ENCODE peak calls at places on chromosomes 12 and 14, in four cellular contexts. Z is A549, K is GM12878, V is ovary. U is an unnamed sample.
A peak's percentile ranks its signal among the peaks of the same experiment; 100 is the strongest.

GRCh38 chr14:53127832-53128231 is 25.3 kb downstream of the DDHD1 start:
- DNase-seq in Z (no peak), K (no peak), V (no peak), U (no peak)

GRCh38 chr12:6769681-6770080 is 2.6 kb upstream of the LAG3 start:
- DNase-seq in Z (no peak), K (no peak), V (no peak), U (no peak)

GRCh38 chr12:24937553-24938244 is 11.2 kb downstream of the BCAT1 start:
- DNase-seq in Z (no peak), K (no peak), V (no peak), U (no peak)

GRCh38 chr12:119006749-119007148 is 25.4 kb downstream of the SRRM4 start:
- DNase-seq in Z (no peak), K (no peak), V (no peak), U (no peak)

GRCh38 chr12:54701940-54702592 is 53.9 kb upstream of the DCD start:
- DNase-seq in Z (peak; percentile 34), K (no peak), V (no peak), U (no peak)

GRCh38 chr14:31261859-31262739 is 54.5 kb upstream of the HECTD1 start:
- DNase-seq in Z (no peak), K (peak; percentile 37), V (no peak), U (no peak)

GRCh38 chr14:100855256-100855930 is 29.5 kb downstream of the MEG3 start:
- DNase-seq in Z (no peak), K (no peak), V (peak; percentile 38), U (no peak)

GRCh38 chr12:52181757-52182156 is 10.1 kb downstream of the KRT80 start:
- DNase-seq in Z (no peak), K (no peak), V (no peak), U (no peak)

GRCh38 chr12:74906224-74906623 is 303.4 kb downstream of the KCNC2 start:
- DNase-seq in Z (no peak), K (no peak), V (no peak), U (no peak)

GRCh38 chr12:95498968-95499367 is 25.0 kb downstream of the METAP2 start:
- DNase-seq in Z (no peak), K (no peak), V (no peak), U (no peak)

GRCh38 chr12:30308010-30308717 is 387.5 kb downstream of the IPO8 start:
- DNase-seq in Z (no peak), K (no peak), V (no peak), U (no peak)

GRCh38 chr14:48140804-48141203 is 465.4 kb upstream of the MDGA2 start:
- DNase-seq in Z (no peak), K (no peak), V (no peak), U (no peak)

GRCh38 chr12:20044836-20045235 is 323.5 kb upstream of the PDE3A start:
- DNase-seq in Z (no peak), K (no peak), V (no peak), U (no peak)

GRCh38 chr14:104229621-104230041 is 91.2 kb downstream of the KIF26A start:
- DNase-seq in Z (no peak), K (no peak), V (no peak), U (peak; percentile 76)

GRCh38 chr12:110885152-110885840 is 35.1 kb downstream of the MYL2 start:
- DNase-seq in Z (no peak), K (no peak), V (no peak), U (no peak)

GRCh38 chr14:68677901-68678300 is 115.0 kb downstream of the ZFP36L1 start:
- DNase-seq in Z (no peak), K (no peak), V (no peak), U (no peak)

GRCh38 chr12:80590085-80590484 is 117.3 kb upstream of the MYF6 start:
- DNase-seq in Z (no peak), K (no peak), V (no peak), U (no peak)

GRCh38 chr14:52325126-52325525 is 11.0 kb downstream of the PTGER2 start:
- DNase-seq in Z (no peak), K (peak; percentile 92), V (no peak), U (no peak)

GRCh38 chr12:49622501-49623141 is 740 bp upstream of the PRPF40B start:
- DNase-seq in Z (peak; percentile 60), K (peak; percentile 55), V (peak; percentile 57), U (peak; percentile 47)

GRCh38 chr12:45125997-45126396 is 75.1 kb upstream of the DBX2 start:
- DNase-seq in Z (no peak), K (no peak), V (no peak), U (no peak)

GRCh38 chr14:91290986-91291385 is 46.5 kb upstream of the GPR68 start:
- DNase-seq in Z (no peak), K (no peak), V (no peak), U (no peak)

GRCh38 chr14:62443796-62444195 is 601.5 kb downstream of the KCNH5 start:
- DNase-seq in Z (no peak), K (no peak), V (no peak), U (no peak)

GRCh38 chr12:80598004-80598606 is 109.3 kb upstream of the MYF6 start:
- DNase-seq in Z (no peak), K (no peak), V (no peak), U (no peak)

GRCh38 chr14:76129851-76130576 is 21.7 kb upstream of the GPATCH2L start:
- DNase-seq in Z (no peak), K (no peak), V (no peak), U (no peak)

GRCh38 chr12:58795825-58796224 is 124.5 kb downstream of the LRIG3 start:
- DNase-seq in Z (no peak), K (no peak), V (no peak), U (no peak)

GRCh38 chr14:38556321-38556720 is 300.4 kb upstream of the CLEC14A start:
- DNase-seq in Z (no peak), K (no peak), V (no peak), U (no peak)

GRCh38 chr14:38549549-38549948 is 293.7 kb upstream of the CLEC14A start:
- DNase-seq in Z (no peak), K (no peak), V (no peak), U (no peak)

GRCh38 chr14:38554046-38554445 is 298.2 kb upstream of the CLEC14A start:
- DNase-seq in Z (no peak), K (no peak), V (no peak), U (no peak)

GRCh38 chr14:38548091-38548490 is 292.2 kb upstream of the CLEC14A start:
- DNase-seq in Z (no peak), K (no peak), V (no peak), U (no peak)

DNA sequence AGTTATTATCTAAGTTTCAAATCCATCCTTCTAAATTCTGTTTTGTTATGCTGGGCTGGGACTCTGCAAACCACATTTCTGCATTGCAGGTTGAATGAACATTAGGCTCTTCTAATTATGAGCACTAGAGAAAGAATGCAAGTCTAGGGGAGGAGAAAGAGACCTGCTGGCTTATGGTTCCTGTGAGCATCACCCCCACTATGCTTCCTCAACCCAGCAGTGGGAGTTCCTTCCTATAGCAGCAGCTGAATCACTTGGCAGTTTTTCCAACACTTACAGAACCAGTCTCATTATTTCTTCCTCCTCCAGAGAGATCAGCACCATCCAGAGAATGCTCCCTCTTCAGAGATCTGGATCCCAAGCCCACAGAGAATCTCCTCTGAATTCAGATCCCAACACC is 297.7 kb upstream of the CLEC14A start:
- DNase-seq in Z (no peak), K (no peak), V (no peak), U (no peak)
- H3K4me3 ChIP-seq in Z (no peak overlapping the region), K (no peak overlapping the region), V (no peak overlapping the region), U (no peak overlapping the region)

GRCh38 chr12:16437926-16438325 is 90.5 kb downstream of the MGST1 start:
- DNase-seq in Z (no peak), K (no peak), V (no peak), U (no peak)
- TF ChIP-seq EP300 in Z (no peak), K (no peak), V (no peak), U (no peak)

DNA sequence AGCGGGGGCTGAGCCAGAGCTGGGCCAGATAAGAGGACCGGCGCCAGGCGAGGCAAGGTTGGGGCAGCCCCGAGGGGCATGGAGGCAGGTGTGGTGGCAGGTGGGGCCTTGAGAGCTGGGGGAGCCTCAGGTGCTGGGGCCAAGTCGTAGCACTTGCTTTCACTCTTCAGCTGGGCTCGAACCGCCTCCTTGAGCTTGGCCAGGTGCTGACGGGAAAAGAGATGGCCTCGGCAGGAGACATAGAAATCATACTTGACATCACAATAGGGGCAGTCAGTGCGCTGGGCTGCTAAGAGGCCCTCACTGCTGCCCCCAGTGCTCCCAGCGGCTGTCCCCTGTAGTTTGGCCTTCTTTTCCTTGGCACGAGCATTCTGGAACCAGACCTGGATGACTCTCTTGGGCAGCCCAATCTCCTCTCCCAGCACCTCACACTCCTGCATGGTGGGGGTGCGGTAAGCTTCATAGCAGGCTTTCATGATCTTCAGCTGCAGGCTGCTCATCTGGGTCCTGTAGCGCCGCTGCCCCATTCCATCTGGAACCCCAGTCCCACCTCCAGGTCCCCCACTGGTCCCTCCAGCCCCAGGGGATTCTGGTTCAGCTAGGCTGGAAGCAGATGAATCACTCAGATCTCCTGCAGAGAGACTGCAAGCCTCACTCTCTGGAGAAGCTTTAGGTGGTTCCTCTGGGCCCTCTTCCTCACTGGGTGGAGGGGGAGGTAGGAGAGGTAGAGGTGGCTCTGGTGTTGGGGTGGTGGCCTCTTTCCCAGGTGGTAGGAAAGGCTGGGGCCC is 28.1 kb downstream of the ZFHX2 start:
- DNase-seq in Z (no peak), K (no peak), V (no peak), U (no peak)
- H3K4me3 ChIP-seq in Z (no peak overlapping the region), K (no peak overlapping the region), V (no peak overlapping the region), U (no peak overlapping the region)

GRCh38 chr14:67268456-67269115 is 27.4 kb downstream of the PALS1 start:
- DNase-seq in Z (no peak), K (no peak), V (no peak), U (no peak)
- TF ChIP-seq EP300 in Z (no peak), K (no peak), V (no peak), U (no peak)

DNA sequence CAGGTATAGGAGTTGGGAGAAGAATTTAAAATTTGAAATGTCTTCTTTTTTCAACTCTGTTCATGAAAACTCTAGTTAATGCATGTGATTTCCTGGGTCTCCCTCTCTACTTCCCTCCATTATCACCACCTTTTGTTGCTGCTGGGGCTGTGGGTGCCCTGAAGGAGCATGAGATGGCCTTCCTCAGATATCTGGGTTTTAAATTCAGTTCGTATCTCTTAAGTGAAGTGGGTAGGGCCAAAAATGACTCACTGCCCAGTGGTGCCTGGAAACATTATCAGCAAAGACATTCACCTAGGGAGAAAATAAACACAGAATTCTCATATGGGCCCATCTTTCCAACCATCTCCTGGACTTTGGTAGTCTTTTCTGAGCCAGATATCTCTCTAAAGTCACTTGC is 234.9 kb upstream of the PLEKHG7 start:
- DNase-seq in Z (no peak), K (no peak), V (no peak), U (no peak)
- H3K4me3 ChIP-seq in Z (no peak overlapping the region), K (peak overlapping the region; percentile 82), V (no peak overlapping the region), U (no peak overlapping the region)

GRCh38 chr12:18120899-18121298 is 30.9 kb upstream of the RERGL start:
- DNase-seq in Z (no peak), K (no peak), V (no peak), U (no peak)
- TF ChIP-seq EP300 in Z (no peak), K (no peak), V (no peak), U (no peak)

GRCh38 chr12:57149309-57149900 is 2.0 kb upstream of the LRP1-AS start:
- DNase-seq in Z (no peak), K (no peak), V (peak; percentile 89), U (peak; percentile 77)
- H3K4me3 ChIP-seq in Z (no peak overlapping the region), K (no peak overlapping the region), V (no peak overlapping the region), U (no peak overlapping the region)

U was measured in transverse colon.